ENCODE peak calls at places on chromosome 12, in six cellular contexts. Y, R, F, L, E and O are unnamed samples.

GRCh38 chr12:11795910-11796459 is 146.5 kb downstream of the ETV6 start:
- DNase-seq in F (peak; percentile 91), L (no peak), E (peak; percentile 71), Y (peak; percentile 27), R (no peak), O (no peak)

GRCh38 chr12:89707623-89707991 is 1.0 kb downstream of the ATP2B1 start:
- DNase-seq in Y (peak; percentile 38), E (peak; percentile 72), L (peak; percentile 45), R (no peak), F (no peak), O (peak; percentile 59)

GRCh38 chr12:126424696-126425095 is 1359.5 kb downstream of the AACS start:
- DNase-seq in Y (no peak), L (no peak), R (no peak), E (no peak), F (no peak), O (no peak)

GRCh38 chr12:49538740-49539403 is at the start of gene KCNH3:
- DNase-seq in R (no peak), F (peak; percentile 41), E (peak; percentile 76), Y (peak; percentile 70), L (peak; percentile 64), O (peak; percentile 82)

GRCh38 chr12:104722541-104723534 is 235.3 kb downstream of the SLC41A2 start:
- DNase-seq in Y (no peak), F (no peak), L (peak; percentile 42), R (no peak), E (peak; percentile 83), O (no peak)

GRCh38 chr12:64008596-64008995 is 164.1 kb downstream of the SRGAP1 start:
- DNase-seq in Y (no peak), F (no peak), E (no peak), R (no peak), L (no peak), O (no peak)

GRCh38 chr12:53047221-53048032 is 2.4 kb upstream of the TNS2 start:
- DNase-seq in Y (peak; percentile 69), L (peak; percentile 90), F (peak; percentile 69), R (no peak), E (peak; percentile 78), O (peak; percentile 85)

GRCh38 chr12:68373836-68374314 is 41.7 kb upstream of the MDM1 start:
- DNase-seq in L (no peak), F (no peak), Y (no peak), R (no peak), E (no peak), O (no peak)

GRCh38 chr12:117213295-117213808 is 23.1 kb upstream of the FBXO21 start:
- DNase-seq in F (no peak), R (no peak), Y (no peak), L (no peak), E (no peak), O (no peak)

GRCh38 chr12:82527165-82527780 is 159.4 kb upstream of the TMTC2 start:
- DNase-seq in L (peak; percentile 51), Y (peak; percentile 55), F (peak; percentile 64), R (no peak), E (peak; percentile 49), O (no peak)

GRCh38 chr12:1808036-1808797 is 12.1 kb upstream of the LRTM2 start:
- DNase-seq in F (no peak), R (no peak), L (no peak), Y (no peak), E (no peak), O (no peak)

GRCh38 chr12:11795192-11795909 is 145.9 kb downstream of the ETV6 start:
- DNase-seq in L (no peak), E (no peak), Y (no peak), F (no peak), R (no peak), O (no peak)

GRCh38 chr12:118098911-118099671 is 4.7 kb downstream of the VSIG10 start:
- DNase-seq in L (no peak), E (no peak), F (no peak), R (no peak), Y (no peak), O (no peak)

GRCh38 chr12:19234171-19234704 is 104.7 kb downstream of the PLEKHA5 start:
- DNase-seq in Y (no peak), E (peak; percentile 51), L (peak; percentile 59), F (peak; percentile 35), R (no peak), O (no peak)

GRCh38 chr12:116718578-116719454 is 19.1 kb downstream of the SPRING1 start:
- DNase-seq in R (no peak), L (no peak), E (no peak), F (peak; percentile 56), Y (no peak), O (no peak)

GRCh38 chr12:122125452-122126341 is 47.1 kb downstream of the MLXIP start:
- DNase-seq in E (no peak), R (no peak), Y (no peak), F (no peak), L (no peak), O (no peak)

GRCh38 chr12:23204933-23205778 is 580.2 kb downstream of the ETNK1 start:
- DNase-seq in F (peak; percentile 67), R (no peak), L (peak; percentile 67), E (peak; percentile 69), Y (peak; percentile 50), O (no peak)

GRCh38 chr12:96487214-96487613 is 2.2 kb upstream of the CFAP54 start:
- DNase-seq in L (peak; percentile 64), F (peak; percentile 88), R (no peak), E (no peak), Y (no peak), O (no peak)

GRCh38 chr12:6228535-6229223 is 28.5 kb downstream of the CD9 start:
- DNase-seq in E (no peak), L (no peak), F (no peak), Y (no peak), R (no peak), O (no peak)

DNA sequence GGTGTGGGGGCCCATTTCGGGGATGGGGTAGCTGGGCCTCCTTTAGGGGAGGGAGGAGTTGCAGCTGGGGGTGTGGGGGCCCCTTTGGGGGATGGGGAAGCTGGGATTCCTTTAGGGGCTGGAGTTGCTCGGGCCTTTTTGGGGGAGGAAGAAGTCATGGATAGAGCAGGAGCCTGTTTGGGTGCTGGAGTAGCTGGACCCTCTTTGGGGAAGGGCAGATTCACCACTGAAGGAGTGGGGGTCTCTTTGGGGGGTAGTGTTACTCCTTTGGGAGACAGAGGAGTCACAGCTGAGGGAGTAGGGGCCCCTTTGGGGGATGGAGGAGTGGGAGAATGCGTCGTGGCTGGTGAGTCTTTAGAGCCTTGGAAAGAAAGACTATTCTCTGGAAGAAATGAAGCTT is 6.5 kb downstream of the NACA start:
- DNase-seq in F (no peak), L (no peak), R (no peak), E (no peak), Y (no peak), O (no peak)
- H3K4ac ChIP-seq in F (no peak overlapping the region), L (no peak overlapping the region), R (no peak overlapping the region), E (no peak overlapping the region), Y (no peak overlapping the region), O (no peak overlapping the region)

DNA sequence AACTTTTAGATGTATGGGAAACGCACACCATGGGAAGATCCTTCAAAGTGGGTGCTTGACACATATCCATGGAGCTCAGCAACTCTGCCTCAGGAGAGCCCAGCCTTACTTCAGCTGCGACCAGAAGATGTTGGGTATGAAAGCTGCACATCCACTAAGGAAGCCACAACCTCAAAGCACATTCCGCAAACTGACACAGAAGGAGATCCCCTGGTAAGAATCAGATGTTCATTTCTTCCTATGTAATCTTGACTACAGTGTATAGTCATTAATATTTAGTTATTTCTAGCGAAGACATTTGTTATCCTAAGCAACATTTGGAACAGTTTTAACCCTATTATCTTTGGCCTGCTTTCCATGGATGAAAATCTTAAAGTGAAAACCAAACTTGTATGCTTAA is 374.2 kb downstream of the NAV3 start:
- DNase-seq in R (no peak), E (no peak), F (peak; percentile 11), Y (no peak), L (no peak), O (no peak)
- H3K4ac ChIP-seq in R (no peak overlapping the region), E (no peak overlapping the region), F (no peak overlapping the region), Y (no peak overlapping the region), L (no peak overlapping the region), O (no peak overlapping the region)

DNA sequence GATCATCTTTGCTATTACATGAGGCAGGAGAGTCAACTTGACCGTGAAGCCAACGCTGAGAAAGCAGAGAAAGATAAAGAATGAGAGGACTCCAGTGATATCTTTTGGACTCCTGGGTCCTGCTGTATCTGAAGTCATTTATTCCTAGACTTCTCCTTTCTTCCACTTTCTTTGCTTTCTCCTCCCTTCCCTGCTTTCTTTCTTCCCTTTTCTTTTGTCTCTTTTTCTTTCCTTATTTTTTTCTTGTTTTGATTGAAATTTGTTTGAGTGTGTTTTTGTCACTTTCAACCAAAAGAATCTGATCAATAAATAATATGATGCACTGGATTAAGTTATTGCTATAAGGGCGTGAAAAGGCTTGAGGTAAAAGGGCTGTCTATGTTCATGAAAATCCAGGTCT is 13.4 kb upstream of the GALNT6 start:
- DNase-seq in L (no peak), Y (no peak), E (no peak), F (no peak), R (no peak), O (no peak)
- H3K4ac ChIP-seq in L (no peak overlapping the region), Y (no peak overlapping the region), E (no peak overlapping the region), F (no peak overlapping the region), R (no peak overlapping the region), O (no peak overlapping the region)

GRCh38 chr12:45762185-45763110 is 32.9 kb downstream of the ARID2 start:
- DNase-seq in E (peak; percentile 84), R (no peak), F (peak; percentile 78), Y (no peak), L (peak; percentile 78), O (no peak)
- H3K4ac ChIP-seq in E (no peak overlapping the region), R (no peak overlapping the region), F (no peak overlapping the region), Y (no peak overlapping the region), L (no peak overlapping the region), O (no peak overlapping the region)

GRCh38 chr12:102567031-102567985 is 86.9 kb upstream of the IGF1 start:
- DNase-seq in E (peak; percentile 66), L (peak; percentile 49), R (no peak), F (peak; percentile 74), Y (no peak), O (no peak)
- H3K4ac ChIP-seq in E (no peak overlapping the region), L (peak overlapping the region; percentile 67), R (no peak overlapping the region), F (peak overlapping the region; percentile 95), Y (no peak overlapping the region), O (no peak overlapping the region)

GRCh38 chr12:42410345-42410744 is 84.4 kb downstream of the PPHLN1 start:
- DNase-seq in L (no peak), Y (no peak), E (no peak), F (no peak), R (no peak), O (no peak)
- H3K4ac ChIP-seq in L (no peak overlapping the region), Y (no peak overlapping the region), E (no peak overlapping the region), F (no peak overlapping the region), R (no peak overlapping the region), O (no peak overlapping the region)

DNA sequence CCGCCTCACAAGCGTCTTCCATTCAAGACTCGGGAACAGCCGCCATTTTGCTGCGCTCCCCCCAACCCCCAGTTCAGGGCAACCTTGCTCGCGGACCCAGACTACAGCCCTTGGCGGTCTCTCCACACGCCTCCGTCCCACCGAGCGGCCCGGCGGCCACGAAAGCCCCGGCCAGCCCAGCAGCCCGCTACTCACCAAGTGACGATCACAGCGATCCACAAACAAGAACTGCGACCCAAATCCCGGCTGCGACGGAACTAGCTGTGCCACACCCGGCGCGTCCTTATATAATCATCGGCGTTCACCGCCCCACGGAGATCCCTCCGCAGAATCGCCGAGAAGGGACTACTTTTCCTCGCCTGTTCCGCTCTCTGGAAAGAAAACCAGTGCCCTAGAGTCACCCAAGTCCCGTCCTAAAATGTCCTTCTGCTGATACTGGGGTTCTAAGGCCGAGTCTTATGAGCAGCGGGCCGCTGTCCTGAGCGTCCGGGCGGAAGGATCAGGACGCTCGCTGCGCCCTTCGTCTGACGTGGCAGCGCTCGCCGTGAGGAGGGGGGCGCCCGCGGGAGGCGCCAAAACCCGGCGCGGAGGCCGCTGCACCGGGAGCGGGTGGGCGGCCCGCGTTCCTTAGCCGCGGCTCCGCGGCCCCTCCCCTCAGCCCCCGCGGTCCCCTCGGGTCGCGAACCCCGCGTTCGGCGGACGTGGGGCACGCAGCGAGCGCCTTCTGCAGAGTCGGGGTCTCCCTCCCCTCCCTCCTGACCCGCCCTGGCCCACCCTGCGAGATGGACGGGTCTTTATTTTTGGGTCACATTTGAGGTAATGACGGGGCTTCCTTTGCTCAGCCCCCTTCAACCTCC is at the start of gene UBC:
- DNase-seq in F (peak; percentile 92), Y (peak; percentile 94), E (peak; percentile 94), L (peak; percentile 97), R (no peak), O (peak; percentile 89)
- H3K4ac ChIP-seq in F (peak within 1 kb of the TSS; percentile 100), Y (peak within 1 kb of the TSS; percentile 99), E (peak within 1 kb of the TSS; percentile 82), L (peak within 1 kb of the TSS; percentile 96), R (peak within 1 kb of the TSS; percentile 71), O (no peak within 1 kb of the TSS)